ENCODE peak calls at places on chromosome 11, in ten cellular contexts. G is right cardiac atrium, R is heart left ventricle, Z is pancreas, I is BE2C, C is tibial artery, T is fibroblast of lung, M is IMR-90, Q is lower lobe of right lung, A is endothelial cell of umbilical vein. H is an unnamed sample.

GRCh38 chr11:61297741-61298140 is 2.6 kb upstream of the VWCE start:
- DNase-seq in R (peak; percentile 60), A (peak; percentile 94), I (no peak), M (peak; percentile 91), G (peak; percentile 52), Q (no peak), Z (no peak), C (peak; percentile 52), T (peak; percentile 99), H (peak; percentile 89)

GRCh38 chr11:11876458-11876857 is 34.7 kb downstream of the USP47 start:
- DNase-seq in T (no peak), Q (no peak), Z (no peak), C (no peak), R (no peak), M (no peak), G (no peak), A (no peak), I (peak; percentile 10), H (peak; percentile 15)

GRCh38 chr11:74487875-74488274 is 5.6 kb downstream of the LIPT2 start:
- DNase-seq in C (no peak), Z (no peak), M (no peak), A (no peak), R (no peak), G (no peak), I (peak; percentile 51), Q (no peak), T (no peak), H (no peak)

GRCh38 chr11:134228625-134229024 is 4.2 kb downstream of the VPS26B start:
- DNase-seq in T (peak; percentile 53), Z (no peak), A (no peak), G (no peak), C (no peak), Q (no peak), R (no peak), M (no peak), I (no peak), H (no peak)

GRCh38 chr11:2807801-2808241 is 77.8 kb downstream of the CDKN1C start:
- DNase-seq in M (no peak), Z (peak; percentile 37), Q (peak; percentile 41), I (peak; percentile 5), R (peak; percentile 29), G (peak; percentile 19), C (peak; percentile 16), A (no peak), T (no peak), H (no peak)

GRCh38 chr11:114307524-114308203 is 11.5 kb downstream of the NNMT start:
- DNase-seq in Z (no peak), M (peak; percentile 59), T (peak; percentile 93), G (peak; percentile 80), A (peak; percentile 91), C (peak; percentile 85), I (no peak), Q (peak; percentile 76), R (peak; percentile 72), H (peak; percentile 85)

GRCh38 chr11:57161351-57161750 is 20.4 kb upstream of the LRRC55 start:
- DNase-seq in G (no peak), R (no peak), A (no peak), T (no peak), C (no peak), Q (no peak), Z (no peak), M (no peak), I (no peak), H (no peak)

GRCh38 chr11:130439160-130439519 is 9.3 kb upstream of the ADAMTS15 start:
- DNase-seq in G (no peak), C (no peak), A (no peak), R (peak; percentile 3), I (no peak), M (no peak), Q (no peak), T (no peak), Z (no peak), H (no peak)

GRCh38 chr11:96329855-96330510 is 13.0 kb downstream of the MAML2 start:
- DNase-seq in R (no peak), I (no peak), A (no peak), G (no peak), M (no peak), T (peak; percentile 33), Q (no peak), C (no peak), Z (no peak), H (no peak)

GRCh38 chr11:6201486-6201885 is 2.5 kb downstream of the OR52W1 start:
- DNase-seq in R (no peak), Q (no peak), Z (no peak), I (no peak), C (no peak), M (peak; percentile 25), G (no peak), A (no peak), T (peak; percentile 61), H (no peak)

GRCh38 chr11:64499261-64500004 is 91.6 kb upstream of the SLC22A12 start:
- DNase-seq in C (no peak), A (no peak), M (no peak), T (no peak), Q (no peak), Z (no peak), I (no peak), G (no peak), R (no peak), H (no peak)

GRCh38 chr11:88051386-88051785 is 123.9 kb downstream of the RAB38 start:
- DNase-seq in Z (no peak), A (peak; percentile 39), C (no peak), G (no peak), M (peak; percentile 47), Q (no peak), T (peak; percentile 16), I (no peak), R (no peak), H (no peak)

GRCh38 chr11:2468363-2469240 is 23.8 kb downstream of the KCNQ1 start:
- DNase-seq in R (no peak), T (no peak), Z (no peak), C (no peak), M (no peak), A (no peak), Q (no peak), I (no peak), G (no peak), H (no peak)

GRCh38 chr11:64885367-64886286 is 7.2 kb upstream of the EHD1 start:
- DNase-seq in Q (no peak), C (no peak), I (no peak), T (peak; percentile 78), M (peak; percentile 94), Z (no peak), G (no peak), A (peak; percentile 46), R (no peak), H (no peak)

GRCh38 chr11:71133946-71134345 is 118.4 kb downstream of the SHANK2 start:
- DNase-seq in G (no peak), C (no peak), I (no peak), Q (no peak), Z (no peak), A (no peak), R (no peak), T (no peak), M (no peak), H (no peak)

GRCh38 chr11:71138737-71139425 is 113.5 kb downstream of the SHANK2 start:
- DNase-seq in T (no peak), R (no peak), Z (no peak), Q (no peak), I (no peak), C (no peak), G (no peak), M (no peak), A (no peak), H (no peak)

GRCh38 chr11:71135112-71135511 is 117.3 kb downstream of the SHANK2 start:
- DNase-seq in C (no peak), A (no peak), T (no peak), G (no peak), M (no peak), Q (no peak), I (no peak), Z (no peak), R (no peak), H (no peak)

GRCh38 chr11:71137376-71137775 is 115.0 kb downstream of the SHANK2 start:
- DNase-seq in Z (no peak), C (no peak), R (no peak), M (no peak), A (no peak), I (no peak), G (no peak), T (no peak), Q (no peak), H (no peak)

DNA sequence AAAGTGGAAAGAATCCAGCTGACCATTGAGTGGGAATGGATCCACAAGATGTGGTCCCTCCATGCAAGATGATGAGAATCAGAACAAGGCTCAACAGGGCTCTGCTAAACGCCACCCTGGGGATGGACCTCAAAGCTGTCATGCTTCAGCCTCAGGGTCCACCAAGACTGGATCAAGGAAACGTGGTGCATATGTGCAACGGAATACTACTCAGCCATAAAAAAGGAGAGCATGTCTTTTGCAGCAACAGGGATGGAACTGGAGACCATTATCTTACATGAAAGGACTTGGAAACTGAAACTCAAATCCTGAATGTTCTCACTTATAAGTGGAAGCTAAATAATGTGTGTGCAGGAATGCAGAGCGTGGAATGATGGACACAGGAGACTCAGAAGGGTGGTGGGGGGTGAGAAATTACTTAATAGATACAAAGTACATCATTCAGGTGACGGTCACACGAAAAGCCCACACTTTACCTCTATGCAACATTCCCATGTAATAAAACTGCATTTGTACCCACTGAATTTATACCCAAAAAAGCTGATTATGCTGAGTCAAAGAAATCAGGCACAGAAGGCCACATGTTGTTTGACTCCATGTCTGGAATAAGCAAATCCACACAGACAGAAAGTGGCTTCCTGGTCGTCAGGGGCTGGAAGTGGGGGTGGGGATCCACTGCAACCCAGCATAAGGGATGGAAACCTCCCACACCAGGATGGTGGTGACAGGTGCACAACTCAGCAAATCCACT is 116.1 kb downstream of the SHANK2 start:
- DNase-seq in R (no peak), T (no peak), Q (no peak), M (no peak), A (no peak), Z (no peak), G (no peak), I (no peak), C (no peak), H (no peak)
- H3K9me3 ChIP-seq in R (no peaks in the 10 kb centered on the region), T (no peaks in the 10 kb centered on the region), Q (no peaks in the 10 kb centered on the region), M (peaks cover 2% of the 10 kb centered on the region), A (peaks cover 2% of the 10 kb centered on the region), Z (no peaks in the 10 kb centered on the region), G (no peaks in the 10 kb centered on the region), I (no peaks in the 10 kb centered on the region), C (no peaks in the 10 kb centered on the region), H (no peaks in the 10 kb centered on the region)

GRCh38 chr11:101336858-101337257 is 207.2 kb upstream of the PGR start:
- DNase-seq in Q (no peak), C (no peak), M (no peak), Z (no peak), T (no peak), I (no peak), G (no peak), R (no peak), A (no peak), H (no peak)
- H3K4me3 ChIP-seq in Q (no peak overlapping the region), C (no peak overlapping the region), M (no peak overlapping the region), Z (no peak overlapping the region), T (no peak overlapping the region), I (no peak overlapping the region), G (no peak overlapping the region), R (no peak overlapping the region), A (no peak overlapping the region), H (no peak overlapping the region)

GRCh38 chr11:119092880-119093665 is 8.4 kb downstream of the HMBS start:
- DNase-seq in Z (no peak), M (peak; percentile 42), I (no peak), Q (no peak), T (peak; percentile 64), G (no peak), R (no peak), A (peak; percentile 18), C (no peak), H (peak; percentile 36)
- H3K27me3 ChIP-seq in Z (no peaks in the 10 kb centered on the region), M (no peaks in the 10 kb centered on the region), I (no peaks in the 10 kb centered on the region), Q (no peaks in the 10 kb centered on the region), T (no peaks in the 10 kb centered on the region), G (no peaks in the 10 kb centered on the region), R (no peaks in the 10 kb centered on the region), A (no peaks in the 10 kb centered on the region), C (no peaks in the 10 kb centered on the region), H (no peaks in the 10 kb centered on the region)

GRCh38 chr11:103294516-103294915 is 185.3 kb downstream of the DYNC2H1 start:
- DNase-seq in A (no peak), G (no peak), T (no peak), Z (no peak), C (no peak), R (no peak), I (no peak), Q (no peak), M (peak; percentile 12), H (no peak)
- H3K9me3 ChIP-seq in A (peaks cover 4% of the 10 kb centered on the region), G (peaks cover 9% of the 10 kb centered on the region), T (no peaks in the 10 kb centered on the region), Z (peaks cover 3% of the 10 kb centered on the region), C (peaks cover 7% of the 10 kb centered on the region), R (peaks cover 56% of the 10 kb centered on the region), I (no peaks in the 10 kb centered on the region), Q (peaks cover 49% of the 10 kb centered on the region), M (peaks cover 28% of the 10 kb centered on the region), H (peaks cover 14% of the 10 kb centered on the region)

H was measured in MG63.